ENCODE peak calls at places on chromosomes 13 and 19, in six cellular contexts. One of them, this sample, is unnamed.
A peak's percentile ranks its signal among the peaks of the same experiment; 100 is the strongest.

GRCh38 chr13:104025303-104025702 is 959.1 kb upstream of the SLC10A2 start:
- DNase-seq in esophagus muscularis mucosa: no peak
- DNase-seq in breast epithelium: no peak
- DNase-seq in upper lobe of left lung: no peak
- DNase-seq in suprapubic skin: no peak
- DNase-seq in HCT116: no peak
- DNase-seq in this sample: no peak

GRCh38 chr19:4744451-4745170 is 21.0 kb upstream of the DPP9 start:
- DNase-seq in esophagus muscularis mucosa: no peak
- DNase-seq in breast epithelium: peak; percentile 57
- DNase-seq in upper lobe of left lung: no peak
- DNase-seq in suprapubic skin: no peak
- DNase-seq in HCT116: no peak
- DNase-seq in this sample: no peak

GRCh38 chr13:105719861-105720260 is 815.6 kb downstream of the EFNB2 start:
- DNase-seq in esophagus muscularis mucosa: no peak
- DNase-seq in breast epithelium: no peak
- DNase-seq in upper lobe of left lung: no peak
- DNase-seq in suprapubic skin: no peak
- DNase-seq in HCT116: no peak
- DNase-seq in this sample: no peak

GRCh38 chr19:10744222-10744847 is 26.5 kb downstream of the DNM2 start:
- DNase-seq in esophagus muscularis mucosa: no peak
- DNase-seq in breast epithelium: no peak
- DNase-seq in upper lobe of left lung: no peak
- DNase-seq in suprapubic skin: no peak
- DNase-seq in HCT116: no peak
- DNase-seq in this sample: no peak

GRCh38 chr13:70249332-70250064 is 141.2 kb upstream of the KLHL1 start:
- DNase-seq in esophagus muscularis mucosa: no peak
- DNase-seq in breast epithelium: no peak
- DNase-seq in upper lobe of left lung: no peak
- DNase-seq in suprapubic skin: no peak
- DNase-seq in HCT116: peak; percentile 28
- DNase-seq in this sample: no peak

GRCh38 chr19:46821512-46822359 is 28.9 kb downstream of the AP2S1 start:
- DNase-seq in esophagus muscularis mucosa: no peak
- DNase-seq in breast epithelium: no peak
- DNase-seq in upper lobe of left lung: no peak
- DNase-seq in suprapubic skin: no peak
- DNase-seq in HCT116: no peak
- DNase-seq in this sample: peak; percentile 93

GRCh38 chr13:24313449-24313848 is 4.1 kb downstream of the C1QTNF9 start:
- DNase-seq in esophagus muscularis mucosa: peak; percentile 19
- DNase-seq in breast epithelium: no peak
- DNase-seq in upper lobe of left lung: no peak
- DNase-seq in suprapubic skin: no peak
- DNase-seq in HCT116: no peak
- DNase-seq in this sample: no peak

GRCh38 chr19:49149652-49150105 is 5.5 kb downstream of the HRC start:
- DNase-seq in esophagus muscularis mucosa: no peak
- DNase-seq in breast epithelium: peak; percentile 50
- DNase-seq in upper lobe of left lung: peak; percentile 44
- DNase-seq in suprapubic skin: peak; percentile 89
- DNase-seq in HCT116: peak; percentile 85
- DNase-seq in this sample: no peak

GRCh38 chr13:24664726-24665409 is 15.3 kb upstream of the ATP12A start:
- DNase-seq in esophagus muscularis mucosa: no peak
- DNase-seq in breast epithelium: no peak
- DNase-seq in upper lobe of left lung: no peak
- DNase-seq in suprapubic skin: no peak
- DNase-seq in HCT116: no peak
- DNase-seq in this sample: no peak

GRCh38 chr13:27117158-27117557 is 54.5 kb downstream of the USP12 start:
- DNase-seq in esophagus muscularis mucosa: no peak
- DNase-seq in breast epithelium: no peak
- DNase-seq in upper lobe of left lung: no peak
- DNase-seq in suprapubic skin: no peak
- DNase-seq in HCT116: no peak
- DNase-seq in this sample: no peak

GRCh38 chr19:50174100-50174793 is 11.2 kb upstream of the IZUMO2 start:
- DNase-seq in esophagus muscularis mucosa: no peak
- DNase-seq in breast epithelium: no peak
- DNase-seq in upper lobe of left lung: no peak
- DNase-seq in suprapubic skin: no peak
- DNase-seq in HCT116: no peak
- DNase-seq in this sample: no peak

GRCh38 chr19:8245869-8246835 is 37.0 kb downstream of the CERS4 start:
- DNase-seq in esophagus muscularis mucosa: no peak
- DNase-seq in breast epithelium: no peak
- DNase-seq in upper lobe of left lung: no peak
- DNase-seq in suprapubic skin: no peak
- DNase-seq in HCT116: no peak
- DNase-seq in this sample: no peak

GRCh38 chr13:31050486-31051400 is 111.0 kb downstream of the HSPH1 start:
- DNase-seq in esophagus muscularis mucosa: no peak
- DNase-seq in breast epithelium: no peak
- DNase-seq in upper lobe of left lung: peak; percentile 45
- DNase-seq in suprapubic skin: peak; percentile 50
- DNase-seq in HCT116: no peak
- DNase-seq in this sample: no peak

GRCh38 chr19:45478454-45479238 is 10.8 kb downstream of the FOSB start:
- DNase-seq in esophagus muscularis mucosa: peak; percentile 96
- DNase-seq in breast epithelium: peak; percentile 86
- DNase-seq in upper lobe of left lung: peak; percentile 86
- DNase-seq in suprapubic skin: peak; percentile 90
- DNase-seq in HCT116: peak; percentile 95
- DNase-seq in this sample: peak; percentile 94

GRCh38 chr13:108895220-108895704 is 265.9 kb downstream of the MYO16 start:
- DNase-seq in esophagus muscularis mucosa: no peak
- DNase-seq in breast epithelium: no peak
- DNase-seq in upper lobe of left lung: no peak
- DNase-seq in suprapubic skin: no peak
- DNase-seq in HCT116: no peak
- DNase-seq in this sample: no peak

GRCh38 chr13:20716951-20717350 is 13.5 kb downstream of the IL17D start:
- DNase-seq in esophagus muscularis mucosa: no peak
- DNase-seq in breast epithelium: no peak
- DNase-seq in upper lobe of left lung: no peak
- DNase-seq in suprapubic skin: no peak
- DNase-seq in HCT116: no peak
- DNase-seq in this sample: no peak

GRCh38 chr13:105442941-105443340 is 1092.5 kb downstream of the EFNB2 start:
- DNase-seq in esophagus muscularis mucosa: no peak
- DNase-seq in breast epithelium: no peak
- DNase-seq in upper lobe of left lung: no peak
- DNase-seq in suprapubic skin: no peak
- DNase-seq in HCT116: peak; percentile 87
- DNase-seq in this sample: no peak

GRCh38 chr19:46783670-46784069 is 4.7 kb downstream of the SLC1A5 start:
- DNase-seq in esophagus muscularis mucosa: no peak
- DNase-seq in breast epithelium: no peak
- DNase-seq in upper lobe of left lung: no peak
- DNase-seq in suprapubic skin: no peak
- DNase-seq in HCT116: no peak
- DNase-seq in this sample: no peak

GRCh38 chr19:681029-681626 is 4.9 kb downstream of the FSTL3 start:
- DNase-seq in esophagus muscularis mucosa: no peak
- DNase-seq in breast epithelium: no peak
- DNase-seq in upper lobe of left lung: peak; percentile 95
- DNase-seq in suprapubic skin: peak; percentile 83
- DNase-seq in HCT116: no peak
- DNase-seq in this sample: peak; percentile 93

GRCh38 chr19:40907968-40908735 is 26.1 kb upstream of the CYP2A7 start:
- DNase-seq in esophagus muscularis mucosa: no peak
- DNase-seq in breast epithelium: peak; percentile 22
- DNase-seq in upper lobe of left lung: peak; percentile 78
- DNase-seq in suprapubic skin: no peak
- DNase-seq in HCT116: no peak
- DNase-seq in this sample: peak; percentile 85

GRCh38 chr19:2782936-2783780 is at the start of gene SGTA:
- DNase-seq in esophagus muscularis mucosa: peak; percentile 100
- DNase-seq in breast epithelium: peak; percentile 98
- DNase-seq in upper lobe of left lung: peak; percentile 99
- DNase-seq in suprapubic skin: peak; percentile 99
- DNase-seq in HCT116: peak; percentile 99
- DNase-seq in this sample: peak; percentile 98
- H3K4me1 ChIP-seq in esophagus muscularis mucosa: peaks cover 70% of the 10 kb centered on the region
- H3K4me1 ChIP-seq in breast epithelium: peaks cover 19% of the 10 kb centered on the region
- H3K4me1 ChIP-seq in upper lobe of left lung: peaks cover 59% of the 10 kb centered on the region
- H3K4me1 ChIP-seq in suprapubic skin: peaks cover 65% of the 10 kb centered on the region
- H3K4me1 ChIP-seq in HCT116: peaks cover 26% of the 10 kb centered on the region
- H3K4me1 ChIP-seq in this sample: peaks cover 83% of the 10 kb centered on the region

DNA sequence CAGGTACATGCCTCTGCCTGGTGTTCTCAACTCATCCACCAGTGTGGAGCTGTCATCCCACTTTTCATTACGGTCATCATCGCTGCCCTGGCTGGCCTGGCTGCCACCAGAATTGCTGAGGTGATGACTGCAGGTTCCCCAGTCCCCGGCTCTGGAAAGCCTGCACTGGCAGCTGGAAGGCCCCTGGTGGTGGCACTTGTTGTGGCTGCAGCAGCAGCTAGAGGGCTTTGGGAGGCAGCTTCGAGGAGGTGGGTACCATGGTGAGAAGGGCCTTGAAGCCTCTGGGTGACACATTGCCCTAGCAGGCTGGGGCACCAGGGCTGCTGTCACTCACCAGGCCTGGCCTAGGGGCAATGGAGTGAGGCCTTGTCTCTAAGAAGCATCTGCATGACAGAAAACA is 25.3 kb upstream of the ZNF14 start:
- DNase-seq in esophagus muscularis mucosa: no peak
- DNase-seq in breast epithelium: no peak
- DNase-seq in upper lobe of left lung: no peak
- DNase-seq in suprapubic skin: no peak
- DNase-seq in HCT116: no peak
- DNase-seq in this sample: no peak
- TF ChIP-seq CTCF in esophagus muscularis mucosa: no peak
- TF ChIP-seq CTCF in breast epithelium: no peak
- TF ChIP-seq CTCF in upper lobe of left lung: no peak
- TF ChIP-seq CTCF in suprapubic skin: no peak
- TF ChIP-seq CTCF in HCT116: peak; percentile 12
- TF ChIP-seq CTCF in this sample: no peak

GRCh38 chr19:36027696-36028095 is 5.0 kb downstream of the CLIP3 start:
- DNase-seq in esophagus muscularis mucosa: no peak
- DNase-seq in breast epithelium: no peak
- DNase-seq in upper lobe of left lung: no peak
- DNase-seq in suprapubic skin: no peak
- DNase-seq in HCT116: no peak
- DNase-seq in this sample: no peak

GRCh38 chr19:36028313-36029041 is 4.2 kb downstream of the CLIP3 start:
- DNase-seq in esophagus muscularis mucosa: no peak
- DNase-seq in breast epithelium: no peak
- DNase-seq in upper lobe of left lung: no peak
- DNase-seq in suprapubic skin: no peak
- DNase-seq in HCT116: no peak
- DNase-seq in this sample: no peak

GRCh38 chr19:36030264-36031148 is 2.2 kb downstream of the CLIP3 start:
- DNase-seq in esophagus muscularis mucosa: no peak
- DNase-seq in breast epithelium: no peak
- DNase-seq in upper lobe of left lung: no peak
- DNase-seq in suprapubic skin: no peak
- DNase-seq in HCT116: no peak
- DNase-seq in this sample: no peak

GRCh38 chr19:36031308-36031707 is 1.4 kb downstream of the CLIP3 start:
- DNase-seq in esophagus muscularis mucosa: no peak
- DNase-seq in breast epithelium: no peak
- DNase-seq in upper lobe of left lung: no peak
- DNase-seq in suprapubic skin: no peak
- DNase-seq in HCT116: no peak
- DNase-seq in this sample: no peak

GRCh38 chr19:36032251-36033104 is at the start of gene CLIP3:
- DNase-seq in esophagus muscularis mucosa: no peak
- DNase-seq in breast epithelium: no peak
- DNase-seq in upper lobe of left lung: no peak
- DNase-seq in suprapubic skin: no peak
- DNase-seq in HCT116: no peak
- DNase-seq in this sample: no peak
- TF ChIP-seq POLR2AphosphoS5 in esophagus muscularis mucosa: peak; percentile 63
- TF ChIP-seq POLR2AphosphoS5 in breast epithelium: no peak
- TF ChIP-seq POLR2AphosphoS5 in upper lobe of left lung: no peak
- TF ChIP-seq POLR2AphosphoS5 in suprapubic skin: no peak
- TF ChIP-seq POLR2AphosphoS5 in HCT116: no peak
- TF ChIP-seq POLR2AphosphoS5 in this sample: no peak

DNA sequence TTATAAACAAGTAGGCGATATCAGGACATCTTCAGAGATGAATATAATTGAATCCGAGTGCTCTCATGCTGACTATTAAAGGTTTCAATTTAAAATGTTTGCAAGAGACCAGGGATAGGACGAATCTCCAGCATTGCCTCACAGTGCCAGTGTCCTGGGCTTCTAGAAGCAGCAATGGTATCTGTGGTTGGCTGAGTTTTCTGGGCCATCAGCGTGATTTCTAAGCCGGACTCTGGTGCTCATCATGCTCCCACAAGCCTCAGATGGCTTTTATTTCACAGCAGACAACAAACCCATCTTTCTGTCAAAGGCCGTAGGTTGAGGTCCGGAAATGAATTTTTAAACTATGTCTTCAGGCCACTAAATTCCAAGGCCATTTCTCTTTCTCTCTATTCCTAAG is 187.7 kb downstream of the FOXO1 start:
- DNase-seq in esophagus muscularis mucosa: no peak
- DNase-seq in breast epithelium: no peak
- DNase-seq in upper lobe of left lung: no peak
- DNase-seq in suprapubic skin: no peak
- DNase-seq in HCT116: no peak
- DNase-seq in this sample: no peak
- H3K4me1 ChIP-seq in esophagus muscularis mucosa: peaks cover 22% of the 10 kb centered on the region
- H3K4me1 ChIP-seq in breast epithelium: no peaks in the 10 kb centered on the region
- H3K4me1 ChIP-seq in upper lobe of left lung: peaks cover 37% of the 10 kb centered on the region
- H3K4me1 ChIP-seq in suprapubic skin: peaks cover 2% of the 10 kb centered on the region
- H3K4me1 ChIP-seq in HCT116: no peaks in the 10 kb centered on the region
- H3K4me1 ChIP-seq in this sample: peaks cover 21% of the 10 kb centered on the region